ENCODE peak calls at places on chromosome X, in nine cellular contexts. One of them, this sample, is unnamed. For H3K9me3, the result is how much of the 10 kb centered on the place peaks cover.

GRCh38 chrX:110081740-110082139 is 78.8 kb downstream of the TMEM164 start:
- DNase-seq in transverse colon: no peak
- DNase-seq in suprapubic skin: no peak
- DNase-seq in prostate gland: peak
- DNase-seq in spleen: no peak
- DNase-seq in HepG2: no peak
- DNase-seq in K562: no peak
- DNase-seq in sigmoid colon: peak
- DNase-seq in stomach: peak
- DNase-seq in this sample: no peak

GRCh38 chrX:150446995-150447394 is 83.9 kb downstream of the MAMLD1 start:
- DNase-seq in prostate gland: no peak
- DNase-seq in suprapubic skin: no peak
- DNase-seq in K562: no peak
- DNase-seq in sigmoid colon: no peak
- DNase-seq in stomach: no peak
- DNase-seq in HepG2: no peak
- DNase-seq in transverse colon: no peak
- DNase-seq in spleen: no peak
- DNase-seq in this sample: no peak

GRCh38 chrX:16852617-16853179 is 17.5 kb downstream of the RBBP7 start:
- DNase-seq in suprapubic skin: no peak
- DNase-seq in HepG2: no peak
- DNase-seq in stomach: no peak
- DNase-seq in prostate gland: no peak
- DNase-seq in transverse colon: no peak
- DNase-seq in sigmoid colon: no peak
- DNase-seq in spleen: no peak
- DNase-seq in K562: no peak
- DNase-seq in this sample: no peak

GRCh38 chrX:115344885-115345653 is 55.6 kb downstream of the LUZP4 start:
- DNase-seq in transverse colon: peak
- DNase-seq in suprapubic skin: peak
- DNase-seq in prostate gland: peak
- DNase-seq in K562: no peak
- DNase-seq in stomach: peak
- DNase-seq in HepG2: peak
- DNase-seq in sigmoid colon: peak
- DNase-seq in spleen: no peak
- DNase-seq in this sample: peak

GRCh38 chrX:16822723-16823122 is 36.5 kb downstream of the TXLNG start:
- DNase-seq in spleen: no peak
- DNase-seq in suprapubic skin: no peak
- DNase-seq in sigmoid colon: no peak
- DNase-seq in K562: no peak
- DNase-seq in stomach: no peak
- DNase-seq in transverse colon: no peak
- DNase-seq in HepG2: no peak
- DNase-seq in prostate gland: no peak
- DNase-seq in this sample: no peak

GRCh38 chrX:13066391-13066790 is 22.0 kb upstream of the FAM9C start:
- DNase-seq in suprapubic skin: no peak
- DNase-seq in stomach: no peak
- DNase-seq in HepG2: no peak
- DNase-seq in prostate gland: no peak
- DNase-seq in transverse colon: no peak
- DNase-seq in sigmoid colon: no peak
- DNase-seq in K562: no peak
- DNase-seq in spleen: no peak
- DNase-seq in this sample: no peak

GRCh38 chrX:97057349-97057909 is 173.7 kb downstream of the RPA4 start:
- DNase-seq in suprapubic skin: no peak
- DNase-seq in spleen: no peak
- DNase-seq in prostate gland: peak
- DNase-seq in HepG2: no peak
- DNase-seq in sigmoid colon: no peak
- DNase-seq in transverse colon: no peak
- DNase-seq in K562: no peak
- DNase-seq in stomach: no peak
- DNase-seq in this sample: no peak

GRCh38 chrX:117568238-117568637 is 548.4 kb downstream of the KLHL13 start:
- DNase-seq in sigmoid colon: no peak
- DNase-seq in stomach: no peak
- DNase-seq in prostate gland: no peak
- DNase-seq in spleen: no peak
- DNase-seq in suprapubic skin: no peak
- DNase-seq in transverse colon: no peak
- DNase-seq in K562: no peak
- DNase-seq in HepG2: no peak
- DNase-seq in this sample: no peak

GRCh38 chrX:44898411-44899221 is 25.6 kb downstream of the KDM6A start:
- DNase-seq in transverse colon: no peak
- DNase-seq in suprapubic skin: no peak
- DNase-seq in spleen: peak
- DNase-seq in stomach: peak
- DNase-seq in sigmoid colon: no peak
- DNase-seq in prostate gland: no peak
- DNase-seq in K562: peak
- DNase-seq in HepG2: peak
- DNase-seq in this sample: no peak

GRCh38 chrX:10512258-10512657 is 108.1 kb downstream of the MID1 start:
- DNase-seq in stomach: no peak
- DNase-seq in prostate gland: no peak
- DNase-seq in K562: no peak
- DNase-seq in transverse colon: no peak
- DNase-seq in HepG2: no peak
- DNase-seq in sigmoid colon: no peak
- DNase-seq in spleen: no peak
- DNase-seq in suprapubic skin: no peak
- DNase-seq in this sample: no peak

GRCh38 chrX:80817002-80817401 is 7.3 kb upstream of the BRWD3 start:
- DNase-seq in prostate gland: no peak
- DNase-seq in sigmoid colon: no peak
- DNase-seq in stomach: no peak
- DNase-seq in HepG2: no peak
- DNase-seq in spleen: no peak
- DNase-seq in suprapubic skin: no peak
- DNase-seq in transverse colon: no peak
- DNase-seq in K562: no peak
- DNase-seq in this sample: no peak

GRCh38 chrX:123771449-123772064 is 38.7 kb upstream of the THOC2 start:
- DNase-seq in transverse colon: no peak
- DNase-seq in sigmoid colon: no peak
- DNase-seq in stomach: no peak
- DNase-seq in suprapubic skin: no peak
- DNase-seq in HepG2: peak
- DNase-seq in prostate gland: no peak
- DNase-seq in spleen: no peak
- DNase-seq in K562: no peak
- DNase-seq in this sample: no peak

GRCh38 chrX:145825896-145826295 is 8.3 kb downstream of the SLITRK2 start:
- DNase-seq in HepG2: no peak
- DNase-seq in transverse colon: no peak
- DNase-seq in K562: peak
- DNase-seq in spleen: no peak
- DNase-seq in stomach: no peak
- DNase-seq in suprapubic skin: no peak
- DNase-seq in prostate gland: no peak
- DNase-seq in sigmoid colon: no peak
- DNase-seq in this sample: no peak

GRCh38 chrX:40173662-40174593 is 76.2 kb upstream of the BCOR start:
- DNase-seq in suprapubic skin: peak
- DNase-seq in prostate gland: peak
- DNase-seq in HepG2: peak
- DNase-seq in transverse colon: peak
- DNase-seq in spleen: peak
- DNase-seq in K562: peak
- DNase-seq in stomach: peak
- DNase-seq in sigmoid colon: peak
- DNase-seq in this sample: no peak

GRCh38 chrX:38287669-38288068 is 39.6 kb downstream of the RPGR start:
- DNase-seq in stomach: no peak
- DNase-seq in spleen: no peak
- DNase-seq in suprapubic skin: no peak
- DNase-seq in sigmoid colon: no peak
- DNase-seq in prostate gland: no peak
- DNase-seq in HepG2: no peak
- DNase-seq in K562: no peak
- DNase-seq in transverse colon: no peak
- DNase-seq in this sample: no peak
- H3K9me3 ChIP-seq in stomach: under half
- H3K9me3 ChIP-seq in spleen: under half
- H3K9me3 ChIP-seq in suprapubic skin: under half
- H3K9me3 ChIP-seq in sigmoid colon: under half
- H3K9me3 ChIP-seq in prostate gland: under half
- H3K9me3 ChIP-seq in HepG2: under half
- H3K9me3 ChIP-seq in K562: under half
- H3K9me3 ChIP-seq in transverse colon: under half
- H3K9me3 ChIP-seq in this sample: under half

GRCh38 chrX:71365356-71365875 is 741 bp upstream of the TAF1 start:
- DNase-seq in transverse colon: no peak
- DNase-seq in prostate gland: no peak
- DNase-seq in spleen: no peak
- DNase-seq in stomach: no peak
- DNase-seq in suprapubic skin: no peak
- DNase-seq in HepG2: no peak
- DNase-seq in K562: no peak
- DNase-seq in sigmoid colon: no peak
- DNase-seq in this sample: no peak
- TF ChIP-seq POLR2A in transverse colon: no peak
- TF ChIP-seq POLR2A in prostate gland: peak
- TF ChIP-seq POLR2A in spleen: peak
- TF ChIP-seq POLR2A in stomach: no peak
- TF ChIP-seq POLR2A in suprapubic skin: no peak
- TF ChIP-seq POLR2A in HepG2: no peak
- TF ChIP-seq POLR2A in K562: peak
- TF ChIP-seq POLR2A in sigmoid colon: peak
- TF ChIP-seq POLR2A in this sample: no peak

DNA sequence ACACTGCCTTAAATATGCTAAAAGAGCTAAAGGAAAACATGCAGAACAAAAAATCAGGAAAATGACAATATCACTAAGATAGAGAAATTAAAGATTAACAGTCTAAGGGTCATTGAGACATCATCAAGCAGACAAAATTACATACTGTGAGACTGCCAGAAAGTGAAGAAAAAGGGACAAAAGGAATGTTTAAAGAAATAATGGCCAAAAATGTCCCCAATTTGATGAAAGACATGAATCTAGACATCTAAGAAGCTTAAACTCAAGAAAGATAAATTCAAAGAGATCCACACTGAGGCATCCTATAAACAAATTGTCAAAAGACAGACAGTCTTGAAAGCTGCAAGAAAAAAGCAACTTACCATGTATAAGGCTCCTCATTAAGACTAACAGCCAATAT is 63.7 kb downstream of the OPHN1 start:
- DNase-seq in prostate gland: no peak
- DNase-seq in spleen: no peak
- DNase-seq in stomach: no peak
- DNase-seq in K562: no peak
- DNase-seq in transverse colon: no peak
- DNase-seq in HepG2: no peak
- DNase-seq in suprapubic skin: no peak
- DNase-seq in sigmoid colon: no peak
- DNase-seq in this sample: no peak
- TF ChIP-seq POLR2AphosphoS5 in prostate gland: no peak
- TF ChIP-seq POLR2AphosphoS5 in spleen: no peak
- TF ChIP-seq POLR2AphosphoS5 in stomach: no peak
- TF ChIP-seq POLR2AphosphoS5 in K562: no peak
- TF ChIP-seq POLR2AphosphoS5 in transverse colon: no peak
- TF ChIP-seq POLR2AphosphoS5 in HepG2: no peak
- TF ChIP-seq POLR2AphosphoS5 in suprapubic skin: no peak
- TF ChIP-seq POLR2AphosphoS5 in sigmoid colon: no peak
- TF ChIP-seq POLR2AphosphoS5 in this sample: no peak

DNA sequence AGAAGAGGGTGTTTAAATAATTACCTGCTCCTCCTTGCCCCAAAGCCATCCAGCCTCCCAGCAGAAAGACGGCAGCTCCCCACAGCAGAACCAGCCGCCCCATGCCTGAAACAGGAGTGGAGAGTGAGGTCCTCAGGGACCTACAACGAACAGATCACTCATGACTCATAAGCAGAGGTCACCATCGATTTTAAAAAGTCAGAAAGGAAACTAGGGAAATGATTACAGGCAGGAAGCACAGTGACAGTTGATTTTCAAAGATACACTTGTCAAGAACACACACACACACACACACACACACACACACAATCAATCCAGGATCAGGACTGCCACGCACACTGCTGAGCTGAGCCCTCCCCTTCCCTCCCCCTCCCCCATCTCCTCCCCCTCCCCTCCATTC is at the start of gene CRLF2:
- DNase-seq in stomach: no peak
- DNase-seq in spleen: peak
- DNase-seq in transverse colon: no peak
- DNase-seq in sigmoid colon: peak
- DNase-seq in suprapubic skin: peak
- DNase-seq in prostate gland: no peak
- DNase-seq in K562: no peak
- DNase-seq in HepG2: no peak
- DNase-seq in this sample: no peak
- H3K9me3 ChIP-seq in stomach: under half
- H3K9me3 ChIP-seq in spleen: under half
- H3K9me3 ChIP-seq in transverse colon: under half
- H3K9me3 ChIP-seq in sigmoid colon: under half
- H3K9me3 ChIP-seq in suprapubic skin: under half
- H3K9me3 ChIP-seq in prostate gland: under half
- H3K9me3 ChIP-seq in K562: under half
- H3K9me3 ChIP-seq in HepG2: under half
- H3K9me3 ChIP-seq in this sample: under half

DNA sequence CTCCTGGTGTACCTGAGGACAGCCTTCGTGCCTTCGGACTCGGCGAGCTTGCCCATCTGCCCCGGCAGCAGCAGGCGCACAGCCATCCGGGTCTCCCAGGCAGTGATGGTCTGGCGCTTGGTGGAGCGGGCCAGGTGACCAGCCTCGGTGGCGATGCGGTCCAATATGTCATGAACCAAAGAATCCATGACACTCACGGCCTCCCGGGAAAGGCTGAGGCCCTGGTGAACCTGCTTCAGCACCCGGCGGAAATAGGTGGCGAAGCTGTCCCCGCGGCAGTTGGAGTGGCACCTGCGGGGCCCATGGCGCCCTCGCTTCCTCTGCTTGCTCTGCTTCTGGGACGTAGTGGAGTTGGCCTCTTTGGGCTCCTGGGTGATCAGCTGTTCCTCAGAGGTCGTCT is 350 bp downstream of the H2BW1 start:
- DNase-seq in transverse colon: no peak
- DNase-seq in sigmoid colon: no peak
- DNase-seq in stomach: no peak
- DNase-seq in K562: no peak
- DNase-seq in spleen: peak
- DNase-seq in prostate gland: no peak
- DNase-seq in HepG2: no peak
- DNase-seq in suprapubic skin: no peak
- DNase-seq in this sample: no peak
- TF ChIP-seq POLR2A in transverse colon: no peak
- TF ChIP-seq POLR2A in sigmoid colon: no peak
- TF ChIP-seq POLR2A in stomach: no peak
- TF ChIP-seq POLR2A in K562: no peak
- TF ChIP-seq POLR2A in spleen: no peak
- TF ChIP-seq POLR2A in prostate gland: no peak
- TF ChIP-seq POLR2A in HepG2: no peak
- TF ChIP-seq POLR2A in suprapubic skin: no peak
- TF ChIP-seq POLR2A in this sample: no peak